ENCODE peak calls at places on chromosomes 13 and 19, in nine cellular contexts. One of them, this sample, is unnamed. For H3K36me3, the result is how much of the 10 kb centered on the place peaks cover.

GRCh38 chr19:45733160-45733810 is at the start of gene MEIOSIN:
- DNase-seq in astrocyte: no peak
- DNase-seq in hepatocyte: no peak
- DNase-seq in CD8-positive, alpha-beta T cell: no peak
- DNase-seq in psoas muscle: no peak
- DNase-seq in PC-3: no peak
- DNase-seq in fibroblast of lung: no peak
- DNase-seq in BJ: no peak
- DNase-seq in mucosa of descending colon: no peak
- DNase-seq in this sample: no peak

GRCh38 chr13:99431927-99432636 is 69.2 kb upstream of the TM9SF2 start:
- DNase-seq in mucosa of descending colon: no peak
- DNase-seq in CD8-positive, alpha-beta T cell: no peak
- DNase-seq in BJ: no peak
- DNase-seq in psoas muscle: no peak
- DNase-seq in fibroblast of lung: no peak
- DNase-seq in astrocyte: no peak
- DNase-seq in hepatocyte: no peak
- DNase-seq in PC-3: no peak
- DNase-seq in this sample: no peak

GRCh38 chr13:107650081-107650701 is 565.1 kb downstream of the LIG4 start:
- DNase-seq in mucosa of descending colon: peak
- DNase-seq in hepatocyte: peak
- DNase-seq in BJ: no peak
- DNase-seq in PC-3: peak
- DNase-seq in fibroblast of lung: peak
- DNase-seq in astrocyte: peak
- DNase-seq in psoas muscle: peak
- DNase-seq in CD8-positive, alpha-beta T cell: no peak
- DNase-seq in this sample: peak

GRCh38 chr13:109755551-109755950 is 30.8 kb downstream of the IRS2 start:
- DNase-seq in astrocyte: no peak
- DNase-seq in mucosa of descending colon: no peak
- DNase-seq in BJ: no peak
- DNase-seq in CD8-positive, alpha-beta T cell: no peak
- DNase-seq in fibroblast of lung: no peak
- DNase-seq in PC-3: no peak
- DNase-seq in psoas muscle: no peak
- DNase-seq in hepatocyte: no peak
- DNase-seq in this sample: no peak

GRCh38 chr19:45682117-45682516 is 9.6 kb downstream of the SNRPD2 start:
- DNase-seq in hepatocyte: no peak
- DNase-seq in psoas muscle: no peak
- DNase-seq in CD8-positive, alpha-beta T cell: no peak
- DNase-seq in PC-3: no peak
- DNase-seq in fibroblast of lung: no peak
- DNase-seq in astrocyte: no peak
- DNase-seq in BJ: no peak
- DNase-seq in mucosa of descending colon: no peak
- DNase-seq in this sample: no peak

GRCh38 chr13:23715762-23716235 is 145.6 kb downstream of the TNFRSF19 start:
- DNase-seq in psoas muscle: no peak
- DNase-seq in CD8-positive, alpha-beta T cell: no peak
- DNase-seq in BJ: no peak
- DNase-seq in mucosa of descending colon: peak
- DNase-seq in astrocyte: no peak
- DNase-seq in hepatocyte: peak
- DNase-seq in PC-3: peak
- DNase-seq in fibroblast of lung: no peak
- DNase-seq in this sample: peak

GRCh38 chr13:34577051-34577450 is 365.0 kb upstream of the NBEA start:
- DNase-seq in psoas muscle: no peak
- DNase-seq in hepatocyte: no peak
- DNase-seq in CD8-positive, alpha-beta T cell: no peak
- DNase-seq in mucosa of descending colon: no peak
- DNase-seq in fibroblast of lung: no peak
- DNase-seq in BJ: no peak
- DNase-seq in PC-3: peak
- DNase-seq in astrocyte: peak
- DNase-seq in this sample: no peak

GRCh38 chr13:44331912-44332840 is 41.4 kb upstream of the SERP2 start:
- DNase-seq in fibroblast of lung: peak
- DNase-seq in hepatocyte: peak
- DNase-seq in mucosa of descending colon: peak
- DNase-seq in astrocyte: peak
- DNase-seq in CD8-positive, alpha-beta T cell: no peak
- DNase-seq in psoas muscle: peak
- DNase-seq in BJ: peak
- DNase-seq in PC-3: peak
- DNase-seq in this sample: peak

GRCh38 chr13:50592412-50593145 is 250.9 kb downstream of the DLEU7 start:
- DNase-seq in CD8-positive, alpha-beta T cell: no peak
- DNase-seq in astrocyte: peak
- DNase-seq in mucosa of descending colon: no peak
- DNase-seq in psoas muscle: no peak
- DNase-seq in fibroblast of lung: peak
- DNase-seq in hepatocyte: no peak
- DNase-seq in PC-3: peak
- DNase-seq in BJ: peak
- DNase-seq in this sample: peak

GRCh38 chr13:69947577-69947976 is 160.0 kb upstream of the ATXN8OS start:
- DNase-seq in BJ: no peak
- DNase-seq in fibroblast of lung: no peak
- DNase-seq in astrocyte: no peak
- DNase-seq in hepatocyte: no peak
- DNase-seq in mucosa of descending colon: no peak
- DNase-seq in CD8-positive, alpha-beta T cell: no peak
- DNase-seq in PC-3: no peak
- DNase-seq in psoas muscle: no peak
- DNase-seq in this sample: no peak

GRCh38 chr19:47613165-47614146 is 4.5 kb downstream of the BICRA start:
- DNase-seq in BJ: no peak
- DNase-seq in astrocyte: peak
- DNase-seq in PC-3: no peak
- DNase-seq in hepatocyte: peak
- DNase-seq in psoas muscle: no peak
- DNase-seq in fibroblast of lung: peak
- DNase-seq in mucosa of descending colon: no peak
- DNase-seq in CD8-positive, alpha-beta T cell: no peak
- DNase-seq in this sample: peak

GRCh38 chr13:98972627-98973026 is 5.2 kb downstream of the DOCK9 start:
- DNase-seq in psoas muscle: no peak
- DNase-seq in fibroblast of lung: no peak
- DNase-seq in BJ: no peak
- DNase-seq in mucosa of descending colon: no peak
- DNase-seq in PC-3: peak
- DNase-seq in astrocyte: peak
- DNase-seq in CD8-positive, alpha-beta T cell: no peak
- DNase-seq in hepatocyte: no peak
- DNase-seq in this sample: peak

GRCh38 chr19:38252935-38253691 is 3.1 kb downstream of the PPP1R14A start:
- DNase-seq in BJ: no peak
- DNase-seq in fibroblast of lung: peak
- DNase-seq in psoas muscle: no peak
- DNase-seq in hepatocyte: peak
- DNase-seq in mucosa of descending colon: no peak
- DNase-seq in astrocyte: no peak
- DNase-seq in PC-3: no peak
- DNase-seq in CD8-positive, alpha-beta T cell: no peak
- DNase-seq in this sample: no peak

GRCh38 chr13:101424381-101425155 is 8.3 kb upstream of the NALCN start:
- DNase-seq in astrocyte: no peak
- DNase-seq in mucosa of descending colon: no peak
- DNase-seq in PC-3: peak
- DNase-seq in psoas muscle: no peak
- DNase-seq in hepatocyte: no peak
- DNase-seq in fibroblast of lung: peak
- DNase-seq in CD8-positive, alpha-beta T cell: no peak
- DNase-seq in BJ: no peak
- DNase-seq in this sample: no peak

GRCh38 chr19:1451916-1452801 is 2.2 kb downstream of the APC2 start:
- DNase-seq in mucosa of descending colon: no peak
- DNase-seq in hepatocyte: no peak
- DNase-seq in BJ: no peak
- DNase-seq in PC-3: no peak
- DNase-seq in psoas muscle: no peak
- DNase-seq in astrocyte: no peak
- DNase-seq in fibroblast of lung: no peak
- DNase-seq in CD8-positive, alpha-beta T cell: no peak
- DNase-seq in this sample: no peak

GRCh38 chr13:111519041-111519440 is 198.6 kb downstream of the TEX29 start:
- DNase-seq in fibroblast of lung: no peak
- DNase-seq in hepatocyte: no peak
- DNase-seq in psoas muscle: no peak
- DNase-seq in astrocyte: no peak
- DNase-seq in mucosa of descending colon: no peak
- DNase-seq in BJ: no peak
- DNase-seq in CD8-positive, alpha-beta T cell: no peak
- DNase-seq in PC-3: no peak
- DNase-seq in this sample: no peak
- H3K36me3 ChIP-seq in fibroblast of lung: under half
- H3K36me3 ChIP-seq in hepatocyte: under half
- H3K36me3 ChIP-seq in psoas muscle: under half
- H3K36me3 ChIP-seq in astrocyte: under half
- H3K36me3 ChIP-seq in mucosa of descending colon: under half
- H3K36me3 ChIP-seq in BJ: under half
- H3K36me3 ChIP-seq in CD8-positive, alpha-beta T cell: under half
- H3K36me3 ChIP-seq in PC-3: under half
- H3K36me3 ChIP-seq in this sample: under half

GRCh38 chr13:26280822-26281221 is 26.9 kb downstream of the CDK8 start:
- DNase-seq in psoas muscle: no peak
- DNase-seq in astrocyte: peak
- DNase-seq in PC-3: no peak
- DNase-seq in BJ: no peak
- DNase-seq in mucosa of descending colon: peak
- DNase-seq in fibroblast of lung: no peak
- DNase-seq in hepatocyte: no peak
- DNase-seq in CD8-positive, alpha-beta T cell: no peak
- DNase-seq in this sample: no peak
- TF ChIP-seq CTCF in psoas muscle: no peak
- TF ChIP-seq CTCF in astrocyte: no peak
- TF ChIP-seq CTCF in PC-3: no peak
- TF ChIP-seq CTCF in BJ: no peak
- TF ChIP-seq CTCF in mucosa of descending colon: no peak
- TF ChIP-seq CTCF in fibroblast of lung: no peak
- TF ChIP-seq CTCF in hepatocyte: no peak
- TF ChIP-seq CTCF in CD8-positive, alpha-beta T cell: no peak
- TF ChIP-seq CTCF in this sample: no peak

GRCh38 chr19:16229322-16229641 is 31.6 kb downstream of the AP1M1 start:
- DNase-seq in mucosa of descending colon: no peak
- DNase-seq in CD8-positive, alpha-beta T cell: no peak
- DNase-seq in hepatocyte: no peak
- DNase-seq in BJ: no peak
- DNase-seq in psoas muscle: no peak
- DNase-seq in PC-3: no peak
- DNase-seq in fibroblast of lung: no peak
- DNase-seq in astrocyte: no peak
- DNase-seq in this sample: no peak

GRCh38 chr19:16226878-16227836 is 29.4 kb downstream of the AP1M1 start:
- DNase-seq in CD8-positive, alpha-beta T cell: no peak
- DNase-seq in astrocyte: no peak
- DNase-seq in PC-3: no peak
- DNase-seq in BJ: no peak
- DNase-seq in psoas muscle: no peak
- DNase-seq in mucosa of descending colon: no peak
- DNase-seq in fibroblast of lung: no peak
- DNase-seq in hepatocyte: no peak
- DNase-seq in this sample: no peak

GRCh38 chr19:16226184-16226591 is 28.5 kb downstream of the AP1M1 start:
- DNase-seq in mucosa of descending colon: no peak
- DNase-seq in CD8-positive, alpha-beta T cell: no peak
- DNase-seq in astrocyte: no peak
- DNase-seq in PC-3: no peak
- DNase-seq in psoas muscle: no peak
- DNase-seq in hepatocyte: no peak
- DNase-seq in fibroblast of lung: no peak
- DNase-seq in BJ: no peak
- DNase-seq in this sample: no peak

GRCh38 chr19:16227837-16228636 is 30.3 kb downstream of the AP1M1 start:
- DNase-seq in BJ: no peak
- DNase-seq in hepatocyte: no peak
- DNase-seq in mucosa of descending colon: no peak
- DNase-seq in CD8-positive, alpha-beta T cell: no peak
- DNase-seq in fibroblast of lung: no peak
- DNase-seq in PC-3: no peak
- DNase-seq in astrocyte: no peak
- DNase-seq in psoas muscle: no peak
- DNase-seq in this sample: no peak

DNA sequence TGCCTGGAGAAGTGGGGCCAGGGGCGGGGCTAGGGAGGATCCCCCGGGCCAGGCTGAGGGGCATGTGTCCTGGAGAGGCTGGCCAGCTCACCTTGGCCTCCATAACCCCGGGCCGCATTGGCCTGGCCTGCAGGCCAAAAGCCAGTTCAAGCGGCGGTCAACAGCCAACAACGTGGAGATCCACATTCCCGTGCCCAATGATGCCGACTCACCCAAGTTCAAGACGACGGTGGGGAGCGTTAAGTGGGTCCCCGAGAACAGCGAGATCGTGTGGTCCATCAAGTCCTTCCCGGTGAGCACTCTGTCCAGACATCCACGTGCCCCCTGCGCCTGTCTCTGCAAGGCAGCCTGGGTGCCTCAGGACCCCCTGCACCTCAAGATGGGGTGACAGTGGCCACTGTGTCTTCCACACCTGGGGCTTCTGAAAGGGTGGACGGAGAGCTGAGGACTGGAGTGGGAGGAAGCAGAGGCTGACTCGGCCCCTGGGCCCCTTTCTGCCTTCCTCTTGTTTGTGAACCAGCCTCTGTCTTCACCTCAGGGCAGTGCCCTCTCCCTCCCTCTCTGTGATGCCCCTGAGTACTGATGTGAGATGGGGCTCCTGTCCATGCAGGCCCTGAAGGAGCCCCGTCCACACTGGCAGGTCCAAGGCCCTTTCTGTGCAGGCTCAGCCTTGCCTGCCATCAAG is 31.1 kb downstream of the AP1M1 start:
- DNase-seq in psoas muscle: no peak
- DNase-seq in mucosa of descending colon: no peak
- DNase-seq in PC-3: no peak
- DNase-seq in CD8-positive, alpha-beta T cell: no peak
- DNase-seq in hepatocyte: no peak
- DNase-seq in fibroblast of lung: no peak
- DNase-seq in astrocyte: no peak
- DNase-seq in BJ: no peak
- DNase-seq in this sample: no peak
- H3K36me3 ChIP-seq in psoas muscle: half or more
- H3K36me3 ChIP-seq in mucosa of descending colon: under half
- H3K36me3 ChIP-seq in PC-3: under half
- H3K36me3 ChIP-seq in CD8-positive, alpha-beta T cell: half or more
- H3K36me3 ChIP-seq in hepatocyte: under half
- H3K36me3 ChIP-seq in fibroblast of lung: under half
- H3K36me3 ChIP-seq in astrocyte: under half
- H3K36me3 ChIP-seq in BJ: half or more
- H3K36me3 ChIP-seq in this sample: under half

GRCh38 chr19:21912654-21913053 is 76.7 kb upstream of the ZNF43 start:
- DNase-seq in astrocyte: no peak
- DNase-seq in fibroblast of lung: no peak
- DNase-seq in BJ: no peak
- DNase-seq in mucosa of descending colon: no peak
- DNase-seq in hepatocyte: no peak
- DNase-seq in PC-3: no peak
- DNase-seq in psoas muscle: no peak
- DNase-seq in CD8-positive, alpha-beta T cell: no peak
- DNase-seq in this sample: no peak
- TF ChIP-seq CTCF in astrocyte: no peak
- TF ChIP-seq CTCF in fibroblast of lung: no peak
- TF ChIP-seq CTCF in BJ: no peak
- TF ChIP-seq CTCF in mucosa of descending colon: no peak
- TF ChIP-seq CTCF in hepatocyte: no peak
- TF ChIP-seq CTCF in PC-3: peak
- TF ChIP-seq CTCF in psoas muscle: no peak
- TF ChIP-seq CTCF in CD8-positive, alpha-beta T cell: no peak
- TF ChIP-seq CTCF in this sample: no peak

GRCh38 chr19:34436716-34437115 is 8.5 kb downstream of the UBA2 start:
- DNase-seq in fibroblast of lung: no peak
- DNase-seq in mucosa of descending colon: no peak
- DNase-seq in astrocyte: peak
- DNase-seq in hepatocyte: no peak
- DNase-seq in psoas muscle: no peak
- DNase-seq in CD8-positive, alpha-beta T cell: no peak
- DNase-seq in PC-3: no peak
- DNase-seq in BJ: no peak
- DNase-seq in this sample: no peak
- H3K36me3 ChIP-seq in fibroblast of lung: under half
- H3K36me3 ChIP-seq in mucosa of descending colon: under half
- H3K36me3 ChIP-seq in astrocyte: under half
- H3K36me3 ChIP-seq in hepatocyte: under half
- H3K36me3 ChIP-seq in psoas muscle: half or more
- H3K36me3 ChIP-seq in CD8-positive, alpha-beta T cell: under half
- H3K36me3 ChIP-seq in PC-3: under half
- H3K36me3 ChIP-seq in BJ: under half
- H3K36me3 ChIP-seq in this sample: half or more